ENCODE peak calls at places on chromosomes 13 and 19, in five cellular contexts. J is dorsolateral prefrontal cortex; O is cerebellar cortex; T is stimulated activated CD4-positive, alpha-beta T cell treated with anti-CD3 and anti-CD28 coated beads, Interleukin-2, amount 100 ng/mL, for 48 hours; G is epithelial cell of esophagus. R is an unnamed sample.

GRCh38 chr19:29495971-29496441 is 29.8 kb upstream of the VSTM2B start:
- DNase-seq in J (no peak), O (no peak), T (no peak), G (no peak), R (no peak)

GRCh38 chr19:16367269-16367683 is 42.6 kb downstream of the KLF2 start:
- DNase-seq in J (no peak), O (no peak), T (no peak), G (no peak), R (no peak)

GRCh38 chr19:4130635-4131438 is 6.9 kb upstream of the MAP2K2 start:
- DNase-seq in J (no peak), O (no peak), T (no peak), G (peak; percentile 75), R (no peak)

GRCh38 chr13:74061939-74062595 is 72.1 kb downstream of the KLF12 start:
- DNase-seq in J (no peak), O (no peak), T (no peak), G (no peak), R (no peak)

GRCh38 chr13:106348032-106348431 is 187.4 kb downstream of the EFNB2 start:
- DNase-seq in J (no peak), O (no peak), T (no peak), G (peak; percentile 85), R (no peak)

GRCh38 chr19:56120371-56121179 is 520 bp downstream of the ZNF787 start:
- DNase-seq in J (peak; percentile 54), O (peak; percentile 41), T (peak; percentile 67), G (peak; percentile 76), R (no peak)

GRCh38 chr19:3916033-3916432 is 16.8 kb upstream of the NMRK2 start:
- DNase-seq in J (no peak), O (no peak), T (no peak), G (no peak), R (no peak)

GRCh38 chr13:51981355-51981754 is 29.9 kb downstream of the ATP7B start:
- DNase-seq in J (no peak), O (no peak), T (no peak), G (no peak), R (no peak)

GRCh38 chr19:2237051-2237868 is 636 bp downstream of the SF3A2 start:
- DNase-seq in J (no peak), O (no peak), T (no peak), G (no peak), R (no peak)

GRCh38 chr13:41622545-41623429 is 165.4 kb downstream of the RGCC start:
- DNase-seq in J (no peak), O (no peak), T (no peak), G (no peak), R (no peak)

GRCh38 chr19:51691122-51692064 is 1.7 kb upstream of the SPACA6 start:
- DNase-seq in J (no peak), O (peak; percentile 49), T (no peak), G (peak; percentile 18), R (no peak)

GRCh38 chr19:19406878-19407639 is 1.6 kb downstream of the GATAD2A start:
- DNase-seq in J (peak; percentile 57), O (peak; percentile 69), T (no peak), G (peak; percentile 64), R (no peak)

GRCh38 chr13:105177265-105177900 is 1358.1 kb downstream of the EFNB2 start:
- DNase-seq in J (no peak), O (peak; percentile 5), T (no peak), G (no peak), R (no peak)

GRCh38 chr13:50512602-50513527 is 330.6 kb downstream of the DLEU7 start:
- DNase-seq in J (peak; percentile 66), O (peak; percentile 61), T (no peak), G (no peak), R (no peak)

GRCh38 chr13:97202761-97203160 is 19.4 kb upstream of the MBNL2 start:
- DNase-seq in J (no peak), O (no peak), T (no peak), G (no peak), R (no peak)

GRCh38 chr13:107203146-107203847 is 635.4 kb upstream of the ARGLU1 start:
- DNase-seq in J (no peak), O (no peak), T (no peak), G (peak; percentile 10), R (no peak)

GRCh38 chr19:50720181-50720920 is 749 bp upstream of the SHANK1 start:
- DNase-seq in J (no peak), O (no peak), T (no peak), G (no peak), R (no peak)

GRCh38 chr13:103883152-103883551 is 816.9 kb upstream of the SLC10A2 start:
- DNase-seq in J (peak; percentile 90), O (peak; percentile 55), T (no peak), G (peak; percentile 98), R (peak; percentile 69)

GRCh38 chr19:6721773-6722172 is 1.3 kb upstream of the C3 start:
- DNase-seq in J (no peak), O (no peak), T (no peak), G (no peak), R (no peak)

GRCh38 chr19:33785795-33786194 is 10.9 kb upstream of the KCTD15 start:
- DNase-seq in J (no peak), O (no peak), T (no peak), G (no peak), R (no peak)

GRCh38 chr19:38731654-38732301 is 12.5 kb downstream of the CAPN12 start:
- DNase-seq in J (no peak), O (no peak), T (no peak), G (no peak), R (no peak)

GRCh38 chr13:39765801-39766463 is 110.5 kb downstream of the COG6 start:
- DNase-seq in J (peak; percentile 66), O (peak; percentile 99), T (no peak), G (peak; percentile 66), R (no peak)

R was measured in Panc1.